ENCODE peak calls at places on chromosomes 13 and 19, in seven cellular contexts. S, K, A, J, B, I and R are unnamed samples.

GRCh38 chr19:51148571-51148970 is 6.5 kb downstream of the SIGLEC7 start:
- DNase-seq in S (no peak), K (no peak), A (no peak), J (no peak), B (no peak), I (no peak), R (no peak)

GRCh38 chr13:75395056-75395455 is 86.9 kb downstream of the TBC1D4 start:
- DNase-seq in S (no peak), K (no peak), A (no peak), J (no peak), B (no peak), I (no peak), R (no peak)

GRCh38 chr19:31235806-31236205 is 113.4 kb downstream of the TSHZ3 start:
- DNase-seq in S (no peak), K (no peak), A (no peak), J (no peak), B (no peak), I (no peak), R (no peak)

GRCh38 chr19:19661675-19662251 is 1.7 kb downstream of the ATP13A1 start:
- DNase-seq in S (peak; percentile 29), K (peak; percentile 72), A (no peak), J (no peak), B (no peak), I (no peak), R (no peak)

GRCh38 chr13:75803175-75803611 is 167.1 kb downstream of the LMO7 start:
- DNase-seq in S (no peak), K (no peak), A (no peak), J (no peak), B (peak; percentile 9), I (no peak), R (no peak)

GRCh38 chr19:35436477-35437141 is 11.4 kb upstream of the FFAR2 start:
- DNase-seq in S (peak; percentile 57), K (peak; percentile 66), A (no peak), J (no peak), B (peak; percentile 8), I (no peak), R (peak; percentile 10)

GRCh38 chr13:53920916-53921315 is 892.3 kb downstream of the OLFM4 start:
- DNase-seq in S (no peak), K (peak; percentile 69), A (no peak), J (peak; percentile 52), B (no peak), I (no peak), R (no peak)

GRCh38 chr13:40438999-40439797 is 227.2 kb downstream of the FOXO1 start:
- DNase-seq in S (no peak), K (no peak), A (no peak), J (no peak), B (no peak), I (no peak), R (no peak)

GRCh38 chr13:50417597-50417996 is 402.4 kb downstream of the KCNRG start:
- DNase-seq in S (no peak), K (no peak), A (no peak), J (no peak), B (no peak), I (no peak), R (no peak)

GRCh38 chr19:35739275-35740107 is 2.8 kb downstream of the IGFLR1 start:
- DNase-seq in S (no peak), K (peak; percentile 82), A (no peak), J (peak; percentile 84), B (no peak), I (no peak), R (no peak)

GRCh38 chr19:55255618-55256423 is 3.0 kb downstream of the PPP6R1 start:
- DNase-seq in S (peak; percentile 53), K (peak; percentile 78), A (no peak), J (no peak), B (no peak), I (no peak), R (no peak)

GRCh38 chr19:13208131-13208963 is 58.1 kb downstream of the IER2 start:
- DNase-seq in S (peak; percentile 39), K (peak; percentile 84), A (no peak), J (peak; percentile 87), B (no peak), I (peak; percentile 39), R (peak; percentile 60)
- H3K4me3 ChIP-seq in S (no peak overlapping the region), K (peak overlapping the region; percentile 52), A (peak overlapping the region; percentile 83), J (peak overlapping the region; percentile 35), B (no peak overlapping the region), I (peak overlapping the region; percentile 66), R (no peak overlapping the region)

DNA sequence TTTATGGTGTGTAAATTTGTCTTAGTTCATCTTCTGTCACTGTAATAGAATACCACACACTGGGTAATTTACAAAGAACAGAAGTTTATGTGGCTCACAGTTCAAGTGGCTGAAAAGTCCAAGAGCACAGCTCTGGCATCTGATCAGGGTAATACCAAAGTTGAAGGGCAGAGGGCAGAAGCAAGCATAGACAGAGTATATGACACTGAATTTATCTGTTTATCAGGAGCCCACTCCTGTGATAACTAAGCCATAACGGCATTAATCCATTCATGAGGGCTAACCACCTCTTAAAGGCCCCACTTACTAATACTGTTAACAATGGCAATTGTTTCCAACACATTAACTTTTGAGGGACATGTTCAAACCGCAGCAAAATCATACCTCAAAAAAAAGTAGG is 4.0 kb upstream of the RFXAP start:
- DNase-seq in S (no peak), K (no peak), A (no peak), J (no peak), B (no peak), I (no peak), R (no peak)
- TF ChIP-seq CTCF in S (no peak), K (no peak), A (no peak), J (no peak), B (peak; percentile 30), I (peak; percentile 13), R (peak; percentile 30)

GRCh38 chr13:114200673-114201005 is 21.6 kb downstream of the CFAP97D2 start:
- DNase-seq in S (no peak), K (no peak), A (no peak), J (no peak), B (peak; percentile 31), I (no peak), R (no peak)
- H3K4me3 ChIP-seq in S (no peak overlapping the region), K (no peak overlapping the region), A (peak overlapping the region; percentile 52), J (no peak overlapping the region), B (no peak overlapping the region), I (no peak overlapping the region), R (no peak overlapping the region)

GRCh38 chr19:18135712-18136584 is 17.0 kb upstream of the PIK3R2 start:
- DNase-seq in S (peak; percentile 74), K (no peak), A (no peak), J (no peak), B (no peak), I (no peak), R (no peak)
- TF ChIP-seq CTCF in S (no peak), K (no peak), A (no peak), J (no peak), B (no peak), I (no peak), R (no peak)

GRCh38 chr19:58474997-58475713 is 997 bp upstream of the ZNF446 start:
- DNase-seq in S (no peak), K (no peak), A (no peak), J (no peak), B (no peak), I (no peak), R (no peak)
- H3K4me3 ChIP-seq in S (peak overlapping the region; percentile 15), K (peak overlapping the region; percentile 76), A (peak overlapping the region; percentile 81), J (peak overlapping the region; percentile 83), B (peak overlapping the region; percentile 66), I (peak overlapping the region; percentile 77), R (peak overlapping the region; percentile 59)